ENCODE peak calls at places on chromosomes 2 and 18, in six cellular contexts. W, K, U, G, R and V are unnamed samples.

GRCh38 chr2:165563468-165564225 is 94.1 kb downstream of the CSRNP3 start:
- DNase-seq in W (peak), K (no peak), U (no peak), G (no peak), R (no peak), V (no peak)

GRCh38 chr2:10880586-10881321 is 31.0 kb upstream of the KCNF1 start:
- DNase-seq in W (no peak), K (no peak), U (no peak), G (no peak), R (no peak), V (peak)

GRCh38 chr18:78634061-78634696 is 345.4 kb upstream of the SALL3 start:
- DNase-seq in W (no peak), K (no peak), U (no peak), G (no peak), R (no peak), V (no peak)

GRCh38 chr2:231169475-231169874 is 29.0 kb upstream of the ARMC9 start:
- DNase-seq in W (no peak), K (no peak), U (no peak), G (no peak), R (no peak), V (no peak)

GRCh38 chr2:45994060-45994459 is 303.1 kb upstream of the EPAS1 start:
- DNase-seq in W (no peak), K (no peak), U (no peak), G (no peak), R (no peak), V (no peak)

GRCh38 chr2:121626777-121627524 is 22.3 kb downstream of the CLASP1 start:
- DNase-seq in W (no peak), K (no peak), U (no peak), G (peak), R (peak), V (no peak)

GRCh38 chr2:3806730-3807129 is 103.4 kb downstream of the DCDC2C start:
- DNase-seq in W (no peak), K (no peak), U (no peak), G (no peak), R (no peak), V (no peak)

GRCh38 chr2:77807531-77808215 is 285.5 kb upstream of the LRRTM4 start:
- DNase-seq in W (no peak), K (no peak), U (no peak), G (peak), R (peak), V (no peak)

GRCh38 chr2:226673314-226673723 is 126.3 kb downstream of the IRS1 start:
- DNase-seq in W (peak), K (no peak), U (peak), G (peak), R (peak), V (no peak)

GRCh38 chr2:32926708-32927084 is 20.1 kb upstream of the LTBP1 start:
- DNase-seq in W (peak), K (no peak), U (no peak), G (peak), R (peak), V (peak)

GRCh38 chr2:189685540-189686229 is 11.2 kb downstream of the ANKAR start:
- DNase-seq in W (no peak), K (no peak), U (peak), G (no peak), R (peak), V (peak)

GRCh38 chr2:3522851-3523481 is 3.6 kb upstream of the ADI1 start:
- DNase-seq in W (no peak), K (no peak), U (no peak), G (peak), R (peak), V (peak)

GRCh38 chr2:7094113-7094760 is 177.0 kb downstream of the RNF144A start:
- DNase-seq in W (no peak), K (no peak), U (no peak), G (peak), R (peak), V (no peak)

GRCh38 chr2:14781148-14781547 is 148.6 kb downstream of the LRATD1 start:
- DNase-seq in W (no peak), K (no peak), U (no peak), G (peak), R (no peak), V (no peak)

GRCh38 chr2:109438773-109439191 is 175.0 kb downstream of the SEPTIN10 start:
- DNase-seq in W (peak), K (no peak), U (peak), G (peak), R (peak), V (no peak)

GRCh38 chr2:37400041-37400440 is 55.6 kb downstream of the QPCT start:
- DNase-seq in W (no peak), K (no peak), U (no peak), G (no peak), R (no peak), V (no peak)

GRCh38 chr2:233418761-233419625 is 64.7 kb downstream of the DGKD start:
- DNase-seq in W (peak), K (no peak), U (no peak), G (no peak), R (peak), V (no peak)

GRCh38 chr2:70728128-70728527 is 39.9 kb downstream of the ADD2 start:
- DNase-seq in W (no peak), K (no peak), U (no peak), G (no peak), R (peak), V (peak)

GRCh38 chr18:37270046-37270665 is 295.4 kb downstream of the CELF4 start:
- DNase-seq in W (peak), K (no peak), U (peak), G (peak), R (peak), V (peak)

GRCh38 chr2:46029332-46029811 is 267.8 kb upstream of the EPAS1 start:
- DNase-seq in W (peak), K (no peak), U (peak), G (no peak), R (peak), V (peak)

GRCh38 chr2:135052997-135053474 is 944 bp downstream of the RAB3GAP1 start:
- DNase-seq in W (no peak), K (no peak), U (peak), G (no peak), R (peak), V (peak)

GRCh38 chr2:236892721-236893120 is 193.0 kb upstream of the COPS8 start:
- DNase-seq in W (no peak), K (no peak), U (no peak), G (no peak), R (no peak), V (no peak)

GRCh38 chr2:10818986-10819385 is 6.4 kb upstream of the PDIA6 start:
- DNase-seq in W (no peak), K (no peak), U (no peak), G (no peak), R (no peak), V (no peak)

GRCh38 chr2:214630402-214631035 is 179.0 kb downstream of the BARD1 start:
- DNase-seq in W (no peak), K (no peak), U (peak), G (no peak), R (peak), V (peak)

DNA sequence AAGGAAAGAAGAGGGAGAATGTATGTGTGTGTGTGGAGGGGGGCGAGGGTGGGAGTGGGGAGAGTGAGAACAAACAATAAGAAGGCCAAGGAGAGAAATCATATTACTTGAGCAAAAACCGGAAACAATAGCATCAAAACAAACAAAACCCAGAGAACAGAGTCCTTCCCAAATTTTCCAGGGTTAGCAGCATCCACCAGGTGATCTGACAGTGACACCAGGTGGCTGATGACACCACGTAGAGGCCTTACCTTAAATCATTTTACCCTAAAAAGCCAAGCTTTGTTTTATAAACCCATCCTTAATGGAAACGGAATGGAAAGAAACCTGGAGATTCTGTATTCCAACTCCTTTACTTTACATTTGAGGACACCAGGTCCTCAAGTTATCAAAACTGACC is 42.9 kb downstream of the CDCA7 start:
- DNase-seq in W (peak), K (no peak), U (no peak), G (no peak), R (no peak), V (peak)
- TF ChIP-seq CTCF in W (peak), K (no peak), U (peak), G (no peak), R (no peak), V (peak)

DNA sequence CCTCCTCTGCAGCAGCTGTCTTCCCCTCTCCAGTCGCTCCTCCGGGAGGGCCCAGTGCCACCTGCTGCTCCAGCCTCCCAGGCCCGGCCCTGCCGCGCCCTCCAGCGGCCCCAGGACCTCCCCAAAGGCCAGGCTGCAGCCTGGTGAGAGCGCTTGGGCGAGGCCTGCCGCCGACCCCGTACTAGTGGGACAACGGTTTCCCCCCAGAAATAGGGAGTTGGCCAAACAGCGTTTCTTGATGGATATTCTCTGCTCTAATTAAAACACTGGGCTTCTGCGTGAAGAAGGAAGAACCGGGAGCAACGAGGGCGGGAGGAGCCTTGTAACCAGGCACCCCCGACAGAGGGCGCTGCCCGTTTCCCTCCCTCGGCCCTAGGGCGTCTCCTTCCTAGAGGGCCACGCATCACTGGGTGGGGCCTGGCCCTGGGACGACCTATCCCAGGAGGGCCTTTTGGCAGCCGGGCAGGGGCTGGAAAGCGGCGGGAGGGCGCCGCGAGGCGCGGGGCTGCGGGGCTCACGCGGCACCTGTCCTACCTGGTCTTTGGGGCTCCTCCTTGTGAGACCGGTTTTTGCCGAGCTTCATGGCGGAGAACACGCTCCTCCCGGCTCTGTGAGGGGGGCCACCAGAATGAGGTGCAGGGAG is 25.4 kb upstream of the OTOF start:
- DNase-seq in W (peak), K (peak), U (peak), G (peak), R (peak), V (peak)
- H3K27ac ChIP-seq in W (peak), K (no peak), U (no peak), G (no peak), R (no peak), V (no peak)

GRCh38 chr2:184611221-184612085 is 13.1 kb downstream of the ZNF804A start:
- DNase-seq in W (no peak), K (no peak), U (peak), G (peak), R (peak), V (no peak)
- TF ChIP-seq CTCF in W (peak), K (peak), U (peak), G (peak), R (peak), V (peak)

GRCh38 chr2:118469103-118469502 is 378.3 kb downstream of the EN1 start:
- DNase-seq in W (no peak), K (no peak), U (no peak), G (no peak), R (no peak), V (no peak)
- H3K27ac ChIP-seq in W (no peak), K (no peak), U (no peak), G (no peak), R (no peak), V (no peak)